ENCODE peak calls at places on chromosome 7, in five cellular contexts. A is GM12891, W is H1, V is HepG2, B is GM12878. D is an unnamed sample.

GRCh38 chr7:100483101-100483727 is 513 bp upstream of the NYAP1 start:
- DNase-seq in A (peak), W (no peak), V (peak), B (no peak), D (peak)

GRCh38 chr7:33973235-33974015 is 68.1 kb downstream of the BMPER start:
- DNase-seq in A (no peak), W (no peak), V (no peak), B (no peak), D (no peak)

GRCh38 chr7:105298439-105298894 is 90.3 kb downstream of the SRPK2 start:
- DNase-seq in A (no peak), W (no peak), V (no peak), B (no peak), D (no peak)

GRCh38 chr7:28369523-28369922 is 42.8 kb upstream of the CREB5 start:
- DNase-seq in A (no peak), W (no peak), V (no peak), B (no peak), D (no peak)

GRCh38 chr7:17772581-17773288 is 167.6 kb downstream of the SNX13 start:
- DNase-seq in A (no peak), W (no peak), V (peak), B (no peak), D (no peak)

GRCh38 chr7:963236-964078 is 9.0 kb upstream of the ADAP1 start:
- DNase-seq in A (peak), W (no peak), V (no peak), B (no peak), D (no peak)

GRCh38 chr7:77327067-77327931 is 88.8 kb downstream of the GSAP start:
- DNase-seq in A (no peak), W (no peak), V (peak), B (no peak), D (no peak)

GRCh38 chr7:29207469-29207868 is 12.9 kb downstream of the CHN2 start:
- DNase-seq in A (no peak), W (no peak), V (peak), B (no peak), D (no peak)

GRCh38 chr7:110347091-110347490 is 743.8 kb upstream of the LRRN3 start:
- DNase-seq in A (no peak), W (no peak), V (no peak), B (no peak), D (no peak)

GRCh38 chr7:2553831-2554581 is 1.3 kb downstream of the BRAT1 start:
- DNase-seq in A (no peak), W (no peak), V (no peak), B (no peak), D (no peak)
- TF ChIP-seq TAF1 in A (no peak), W (no peak), V (no peak), B (no peak), D (no peak)

GRCh38 chr7:116953372-116953726 is at the start of gene ST7:
- DNase-seq in A (peak), W (no peak), V (peak), B (no peak), D (peak)
- TF ChIP-seq POLR2AphosphoS5 in A (peak), W (peak), V (peak), B (peak), D (no peak)

DNA sequence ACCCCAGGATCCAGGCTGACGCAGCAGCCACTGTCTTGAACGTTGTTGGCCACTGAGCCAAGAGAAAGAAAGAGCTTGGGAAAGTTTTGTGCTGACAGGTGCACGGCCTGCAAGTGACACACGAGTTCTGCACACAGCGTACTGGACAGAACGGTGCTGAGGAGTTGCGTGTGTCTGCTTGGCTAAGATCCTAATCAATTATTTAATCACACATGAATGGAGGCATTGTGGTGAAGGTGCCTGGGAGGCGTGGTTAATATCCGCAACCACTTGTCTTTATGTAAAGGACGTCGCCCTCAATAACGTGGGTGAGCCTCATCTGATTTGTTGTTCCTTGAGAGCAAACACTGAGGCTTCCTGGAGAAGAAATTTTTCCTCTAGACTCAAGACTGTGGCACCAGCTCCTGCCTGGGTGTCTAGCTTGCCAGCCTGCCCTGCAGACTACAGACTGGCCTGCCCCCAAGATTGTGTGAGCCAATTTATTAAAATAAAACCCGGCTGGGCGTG is 16.6 kb upstream of the GNA12 start:
- DNase-seq in A (no peak), W (no peak), V (peak), B (no peak), D (no peak)
- TF ChIP-seq TAF1 in A (no peak), W (no peak), V (no peak), B (no peak), D (no peak)

GRCh38 chr7:35889001-35889400 is 88.1 kb downstream of the SEPTIN7 start:
- DNase-seq in A (no peak), W (no peak), V (no peak), B (no peak), D (no peak)
- TF ChIP-seq POLR2AphosphoS5 in A (no peak), W (no peak), V (no peak), B (no peak), D (no peak)

DNA sequence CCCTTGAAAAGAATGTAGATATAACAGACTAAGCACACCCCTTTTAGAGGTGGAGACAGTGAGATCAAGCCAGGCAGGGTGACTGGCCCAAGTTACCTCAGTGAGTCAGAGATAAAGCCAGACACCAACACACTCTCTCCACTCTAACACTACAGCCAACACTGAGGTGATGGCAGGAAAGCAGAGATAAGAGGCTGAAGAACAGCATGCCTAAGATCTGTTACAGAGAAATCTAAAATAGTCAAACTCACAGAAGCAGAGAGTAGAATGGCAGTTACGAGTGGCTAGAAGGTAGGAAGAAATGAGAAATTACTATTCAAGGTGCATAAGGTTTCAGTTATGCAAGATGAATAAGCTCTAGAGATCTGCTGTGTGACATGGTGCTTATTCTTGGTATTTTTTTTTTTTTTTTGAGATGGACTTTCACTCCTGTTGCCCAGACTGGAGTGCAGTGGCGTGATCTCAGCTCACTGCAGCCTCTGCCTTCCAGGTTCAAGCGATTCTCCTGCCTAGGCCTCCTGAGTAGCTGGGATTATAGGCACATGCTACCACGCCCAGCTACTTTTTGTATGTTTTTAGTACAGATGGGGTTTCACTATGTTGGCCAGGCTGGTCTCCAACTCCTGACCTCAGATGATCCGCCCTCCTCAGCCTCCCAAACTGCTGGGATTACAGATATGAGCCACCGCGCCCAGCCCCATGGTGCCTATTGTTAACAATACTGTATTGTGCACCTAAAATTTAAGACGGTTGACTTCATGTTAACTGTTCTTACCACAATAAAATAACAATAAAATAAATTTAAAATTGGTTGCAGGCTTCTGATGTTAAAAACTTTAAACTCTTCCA is 28.7 kb downstream of the ICA1 start:
- DNase-seq in A (no peak), W (no peak), V (no peak), B (no peak), D (no peak)
- TF ChIP-seq TAF1 in A (no peak), W (no peak), V (no peak), B (no peak), D (no peak)

GRCh38 chr7:122304604-122304975 is at the start of gene FEZF1:
- DNase-seq in A (no peak), W (no peak), V (peak), B (no peak), D (no peak)
- TF ChIP-seq POLR2AphosphoS5 in A (no peak), W (no peak), V (no peak), B (no peak), D (no peak)